ENCODE peak calls at places on chromosome 22, in six cellular contexts. One of them, this sample, is unnamed.

GRCh38 chr22:26615149-26615548 is 2.7 kb downstream of the CRYBB1 start:
- DNase-seq in brain microvascular endothelial cell: no peak
- DNase-seq in epithelial cell of esophagus: no peak
- DNase-seq in WERI-Rb-1: no peak
- DNase-seq in A549: no peak
- DNase-seq in mammary epithelial cell: no peak
- DNase-seq in this sample: no peak

GRCh38 chr22:19873960-19874306 is 19.3 kb upstream of the GNB1L start:
- DNase-seq in brain microvascular endothelial cell: no peak
- DNase-seq in A549: no peak
- DNase-seq in mammary epithelial cell: no peak
- DNase-seq in WERI-Rb-1: no peak
- DNase-seq in epithelial cell of esophagus: no peak
- DNase-seq in this sample: no peak

GRCh38 chr22:45834241-45834640 is 142.7 kb downstream of the WNT7B start:
- DNase-seq in mammary epithelial cell: no peak
- DNase-seq in epithelial cell of esophagus: no peak
- DNase-seq in A549: no peak
- DNase-seq in WERI-Rb-1: no peak
- DNase-seq in brain microvascular endothelial cell: no peak
- DNase-seq in this sample: no peak

GRCh38 chr22:50261615-50262459 is at the start of gene MAPK12:
- DNase-seq in brain microvascular endothelial cell: no peak
- DNase-seq in A549: no peak
- DNase-seq in epithelial cell of esophagus: no peak
- DNase-seq in mammary epithelial cell: no peak
- DNase-seq in WERI-Rb-1: peak
- DNase-seq in this sample: peak

GRCh38 chr22:29475550-29475949 is 4.5 kb upstream of the NEFH start:
- DNase-seq in epithelial cell of esophagus: no peak
- DNase-seq in mammary epithelial cell: no peak
- DNase-seq in A549: no peak
- DNase-seq in brain microvascular endothelial cell: no peak
- DNase-seq in WERI-Rb-1: peak
- DNase-seq in this sample: no peak

GRCh38 chr22:21650823-21651520 is 8.9 kb downstream of the SDF2L1 start:
- DNase-seq in epithelial cell of esophagus: no peak
- DNase-seq in A549: no peak
- DNase-seq in brain microvascular endothelial cell: no peak
- DNase-seq in WERI-Rb-1: peak
- DNase-seq in mammary epithelial cell: no peak
- DNase-seq in this sample: peak

GRCh38 chr22:35054064-35054463 is 11.9 kb upstream of the ISX start:
- DNase-seq in A549: no peak
- DNase-seq in WERI-Rb-1: no peak
- DNase-seq in epithelial cell of esophagus: no peak
- DNase-seq in brain microvascular endothelial cell: no peak
- DNase-seq in mammary epithelial cell: no peak
- DNase-seq in this sample: no peak

GRCh38 chr22:31228425-31228824 is 16.3 kb downstream of the LIMK2 start:
- DNase-seq in brain microvascular endothelial cell: no peak
- DNase-seq in A549: no peak
- DNase-seq in WERI-Rb-1: peak
- DNase-seq in epithelial cell of esophagus: no peak
- DNase-seq in mammary epithelial cell: no peak
- DNase-seq in this sample: no peak

GRCh38 chr22:21726650-21727049 is 8.9 kb downstream of the YPEL1 start:
- DNase-seq in brain microvascular endothelial cell: no peak
- DNase-seq in A549: peak
- DNase-seq in mammary epithelial cell: no peak
- DNase-seq in WERI-Rb-1: peak
- DNase-seq in epithelial cell of esophagus: peak
- DNase-seq in this sample: peak

GRCh38 chr22:19292262-19293230 is 1.0 kb upstream of the CLTCL1 start:
- DNase-seq in epithelial cell of esophagus: peak
- DNase-seq in A549: no peak
- DNase-seq in brain microvascular endothelial cell: no peak
- DNase-seq in mammary epithelial cell: no peak
- DNase-seq in WERI-Rb-1: peak
- DNase-seq in this sample: no peak

GRCh38 chr22:49862408-49862776 is 8.7 kb downstream of the ZBED4 start:
- DNase-seq in brain microvascular endothelial cell: no peak
- DNase-seq in epithelial cell of esophagus: no peak
- DNase-seq in mammary epithelial cell: no peak
- DNase-seq in A549: no peak
- DNase-seq in WERI-Rb-1: no peak
- DNase-seq in this sample: no peak

GRCh38 chr22:20792966-20793332 is 19.0 kb downstream of the SERPIND1 start:
- DNase-seq in brain microvascular endothelial cell: no peak
- DNase-seq in WERI-Rb-1: no peak
- DNase-seq in epithelial cell of esophagus: no peak
- DNase-seq in A549: no peak
- DNase-seq in mammary epithelial cell: no peak
- DNase-seq in this sample: no peak

GRCh38 chr22:46267431-46268279 is at the start of gene TTC38:
- DNase-seq in WERI-Rb-1: peak
- DNase-seq in brain microvascular endothelial cell: peak
- DNase-seq in A549: peak
- DNase-seq in mammary epithelial cell: peak
- DNase-seq in epithelial cell of esophagus: peak
- DNase-seq in this sample: peak

GRCh38 chr22:46501701-46502100 is 35.7 kb downstream of the CELSR1 start:
- DNase-seq in A549: no peak
- DNase-seq in mammary epithelial cell: peak
- DNase-seq in brain microvascular endothelial cell: peak
- DNase-seq in epithelial cell of esophagus: peak
- DNase-seq in WERI-Rb-1: no peak
- DNase-seq in this sample: no peak

GRCh38 chr22:27670701-27671412 is 130.7 kb downstream of the MN1 start:
- DNase-seq in brain microvascular endothelial cell: no peak
- DNase-seq in mammary epithelial cell: no peak
- DNase-seq in WERI-Rb-1: peak
- DNase-seq in epithelial cell of esophagus: no peak
- DNase-seq in A549: no peak
- DNase-seq in this sample: peak

GRCh38 chr22:19892249-19892879 is 37.7 kb upstream of the GNB1L start:
- DNase-seq in WERI-Rb-1: no peak
- DNase-seq in epithelial cell of esophagus: no peak
- DNase-seq in mammary epithelial cell: peak
- DNase-seq in brain microvascular endothelial cell: peak
- DNase-seq in A549: no peak
- DNase-seq in this sample: peak

GRCh38 chr22:20089977-20090729 is 10.1 kb downstream of the DGCR8 start:
- DNase-seq in A549: no peak
- DNase-seq in mammary epithelial cell: no peak
- DNase-seq in WERI-Rb-1: no peak
- DNase-seq in brain microvascular endothelial cell: peak
- DNase-seq in epithelial cell of esophagus: peak
- DNase-seq in this sample: no peak

GRCh38 chr22:30882974-30883533 is 85.5 kb downstream of the MORC2 start:
- DNase-seq in brain microvascular endothelial cell: no peak
- DNase-seq in epithelial cell of esophagus: no peak
- DNase-seq in A549: no peak
- DNase-seq in mammary epithelial cell: no peak
- DNase-seq in WERI-Rb-1: no peak
- DNase-seq in this sample: no peak

GRCh38 chr22:46326066-46326680 is 9.3 kb upstream of the TRMU start:
- DNase-seq in mammary epithelial cell: no peak
- DNase-seq in WERI-Rb-1: no peak
- DNase-seq in epithelial cell of esophagus: no peak
- DNase-seq in brain microvascular endothelial cell: no peak
- DNase-seq in A549: no peak
- DNase-seq in this sample: no peak

GRCh38 chr22:28435960-28436359 is 243.7 kb downstream of the TTC28 start:
- DNase-seq in brain microvascular endothelial cell: no peak
- DNase-seq in mammary epithelial cell: peak
- DNase-seq in epithelial cell of esophagus: peak
- DNase-seq in A549: no peak
- DNase-seq in WERI-Rb-1: no peak
- DNase-seq in this sample: no peak

GRCh38 chr22:45709004-45709739 is 37.5 kb downstream of the ATXN10 start:
- DNase-seq in A549: peak
- DNase-seq in mammary epithelial cell: peak
- DNase-seq in brain microvascular endothelial cell: no peak
- DNase-seq in WERI-Rb-1: no peak
- DNase-seq in epithelial cell of esophagus: peak
- DNase-seq in this sample: no peak

GRCh38 chr22:46969491-46969890 is 207.0 kb downstream of the TBC1D22A start:
- DNase-seq in brain microvascular endothelial cell: no peak
- DNase-seq in WERI-Rb-1: no peak
- DNase-seq in A549: no peak
- DNase-seq in mammary epithelial cell: no peak
- DNase-seq in epithelial cell of esophagus: no peak
- DNase-seq in this sample: no peak

GRCh38 chr22:49747705-49748104 is 80.0 kb downstream of the BRD1 start:
- DNase-seq in epithelial cell of esophagus: no peak
- DNase-seq in WERI-Rb-1: no peak
- DNase-seq in brain microvascular endothelial cell: no peak
- DNase-seq in A549: no peak
- DNase-seq in mammary epithelial cell: no peak
- DNase-seq in this sample: no peak

GRCh38 chr22:46582281-46582811 is 37.8 kb upstream of the GRAMD4 start:
- DNase-seq in mammary epithelial cell: no peak
- DNase-seq in A549: no peak
- DNase-seq in WERI-Rb-1: no peak
- DNase-seq in brain microvascular endothelial cell: no peak
- DNase-seq in epithelial cell of esophagus: no peak
- DNase-seq in this sample: no peak

GRCh38 chr22:39430576-39431150 is 26.1 kb upstream of the MGAT3 start:
- DNase-seq in WERI-Rb-1: no peak
- DNase-seq in epithelial cell of esophagus: no peak
- DNase-seq in mammary epithelial cell: no peak
- DNase-seq in A549: no peak
- DNase-seq in brain microvascular endothelial cell: no peak
- DNase-seq in this sample: no peak

GRCh38 chr22:39428597-39429071 is 28.2 kb upstream of the MGAT3 start:
- DNase-seq in WERI-Rb-1: no peak
- DNase-seq in epithelial cell of esophagus: no peak
- DNase-seq in brain microvascular endothelial cell: peak
- DNase-seq in A549: no peak
- DNase-seq in mammary epithelial cell: no peak
- DNase-seq in this sample: peak

GRCh38 chr22:39431216-39431801 is 25.5 kb upstream of the MGAT3 start:
- DNase-seq in brain microvascular endothelial cell: no peak
- DNase-seq in mammary epithelial cell: no peak
- DNase-seq in WERI-Rb-1: no peak
- DNase-seq in epithelial cell of esophagus: no peak
- DNase-seq in A549: no peak
- DNase-seq in this sample: no peak

GRCh38 chr22:39429186-39429585 is 27.6 kb upstream of the MGAT3 start:
- DNase-seq in mammary epithelial cell: no peak
- DNase-seq in epithelial cell of esophagus: no peak
- DNase-seq in brain microvascular endothelial cell: no peak
- DNase-seq in WERI-Rb-1: no peak
- DNase-seq in A549: no peak
- DNase-seq in this sample: no peak

DNA sequence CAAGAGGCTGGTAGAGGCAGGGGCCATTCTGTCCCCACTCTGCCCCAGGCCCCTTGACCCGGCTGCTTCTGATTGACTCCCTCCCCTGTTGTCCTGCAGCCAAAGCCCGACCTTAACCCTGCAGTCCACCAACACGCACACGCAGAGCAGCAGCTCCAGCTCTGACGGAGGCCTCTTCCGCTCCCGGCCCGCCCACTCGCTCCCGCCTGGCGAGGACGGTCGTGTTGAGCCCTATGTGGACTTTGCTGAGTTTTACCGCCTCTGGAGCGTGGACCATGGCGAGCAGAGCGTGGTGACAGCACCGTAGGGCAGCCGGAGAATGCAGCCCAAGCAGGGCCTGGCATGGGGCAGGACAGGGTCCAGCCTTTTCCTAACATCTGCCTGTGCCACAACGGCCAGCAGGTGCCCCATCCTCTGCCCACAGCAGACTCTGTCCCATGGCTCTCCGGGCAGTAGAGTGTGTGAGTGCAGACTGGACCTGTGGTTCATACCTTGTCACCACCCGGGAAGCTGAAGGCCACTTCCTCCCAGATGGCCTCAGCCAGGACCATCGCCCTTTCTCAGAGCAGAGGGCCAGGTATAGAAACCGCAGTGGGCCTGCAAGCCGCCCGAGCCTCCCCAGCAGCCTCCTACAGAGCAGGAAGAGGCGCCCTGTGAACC is 26.8 kb upstream of the MGAT3 start:
- DNase-seq in A549: no peak
- DNase-seq in WERI-Rb-1: no peak
- DNase-seq in epithelial cell of esophagus: no peak
- DNase-seq in mammary epithelial cell: no peak
- DNase-seq in brain microvascular endothelial cell: no peak
- DNase-seq in this sample: no peak
- H3K4me3 ChIP-seq in A549: no peak
- H3K4me3 ChIP-seq in WERI-Rb-1: no peak
- H3K4me3 ChIP-seq in epithelial cell of esophagus: no peak
- H3K4me3 ChIP-seq in mammary epithelial cell: no peak
- H3K4me3 ChIP-seq in brain microvascular endothelial cell: no peak
- H3K4me3 ChIP-seq in this sample: no peak

GRCh38 chr22:36383110-36383581 is 4.6 kb downstream of the MYH9 start:
- DNase-seq in mammary epithelial cell: peak
- DNase-seq in WERI-Rb-1: no peak
- DNase-seq in A549: no peak
- DNase-seq in brain microvascular endothelial cell: peak
- DNase-seq in epithelial cell of esophagus: no peak
- DNase-seq in this sample: peak
- H3K4me3 ChIP-seq in mammary epithelial cell: no peak
- H3K4me3 ChIP-seq in WERI-Rb-1: no peak
- H3K4me3 ChIP-seq in A549: no peak
- H3K4me3 ChIP-seq in brain microvascular endothelial cell: peak
- H3K4me3 ChIP-seq in epithelial cell of esophagus: no peak
- H3K4me3 ChIP-seq in this sample: no peak

GRCh38 chr22:37981282-37982011 is 2.9 kb downstream of the SOX10 start:
- DNase-seq in mammary epithelial cell: no peak
- DNase-seq in brain microvascular endothelial cell: no peak
- DNase-seq in A549: no peak
- DNase-seq in WERI-Rb-1: no peak
- DNase-seq in epithelial cell of esophagus: no peak
- DNase-seq in this sample: no peak
- H3K4me3 ChIP-seq in mammary epithelial cell: no peak
- H3K4me3 ChIP-seq in brain microvascular endothelial cell: no peak
- H3K4me3 ChIP-seq in A549: no peak
- H3K4me3 ChIP-seq in WERI-Rb-1: no peak
- H3K4me3 ChIP-seq in epithelial cell of esophagus: no peak
- H3K4me3 ChIP-seq in this sample: no peak

GRCh38 chr22:32806296-32806695 is 4.8 kb downstream of the TIMP3 start:
- DNase-seq in A549: no peak
- DNase-seq in mammary epithelial cell: no peak
- DNase-seq in epithelial cell of esophagus: no peak
- DNase-seq in brain microvascular endothelial cell: no peak
- DNase-seq in WERI-Rb-1: no peak
- DNase-seq in this sample: no peak

GRCh38 chr22:32804036-32804435 is 2.5 kb downstream of the TIMP3 start:
- DNase-seq in mammary epithelial cell: peak
- DNase-seq in brain microvascular endothelial cell: peak
- DNase-seq in WERI-Rb-1: no peak
- DNase-seq in epithelial cell of esophagus: peak
- DNase-seq in A549: no peak
- DNase-seq in this sample: no peak

GRCh38 chr22:32803020-32803758 is 1.7 kb downstream of the TIMP3 start:
- DNase-seq in mammary epithelial cell: peak
- DNase-seq in WERI-Rb-1: peak
- DNase-seq in A549: no peak
- DNase-seq in brain microvascular endothelial cell: no peak
- DNase-seq in epithelial cell of esophagus: peak
- DNase-seq in this sample: no peak

GRCh38 chr22:32804823-32805585 is 3.5 kb downstream of the TIMP3 start:
- DNase-seq in A549: no peak
- DNase-seq in brain microvascular endothelial cell: no peak
- DNase-seq in epithelial cell of esophagus: no peak
- DNase-seq in WERI-Rb-1: no peak
- DNase-seq in mammary epithelial cell: no peak
- DNase-seq in this sample: no peak

GRCh38 chr22:32805586-32805881 is 4.0 kb downstream of the TIMP3 start:
- DNase-seq in epithelial cell of esophagus: no peak
- DNase-seq in mammary epithelial cell: no peak
- DNase-seq in WERI-Rb-1: no peak
- DNase-seq in A549: no peak
- DNase-seq in brain microvascular endothelial cell: no peak
- DNase-seq in this sample: no peak
- H3K4me3 ChIP-seq in epithelial cell of esophagus: no peak
- H3K4me3 ChIP-seq in mammary epithelial cell: no peak
- H3K4me3 ChIP-seq in WERI-Rb-1: no peak
- H3K4me3 ChIP-seq in A549: no peak
- H3K4me3 ChIP-seq in brain microvascular endothelial cell: no peak
- H3K4me3 ChIP-seq in this sample: no peak